ENCODE peak calls at places on chromosomes 4 and X, in six cellular contexts. I, J, R, A, V and H are unnamed samples.

GRCh38 chr4:566508-567295 is 9.4 kb downstream of the TMEM271 start:
- DNase-seq in I (no peak), V (no peak), A (no peak), R (no peak), J (no peak), H (no peak)

GRCh38 chr4:171022698-171023378 is 790.4 kb upstream of the GALNTL6 start:
- DNase-seq in I (no peak), R (no peak), J (no peak), A (no peak), V (no peak), H (no peak)

GRCh38 chrX:73683236-73683859 is 120.4 kb downstream of the CHIC1 start:
- DNase-seq in A (no peak), I (no peak), V (no peak), R (no peak), J (no peak), H (no peak)

GRCh38 chr4:182325848-182326255 is 82.7 kb downstream of the TENM3 start:
- DNase-seq in A (no peak), R (no peak), J (no peak), I (no peak), V (no peak), H (no peak)

GRCh38 chr4:83054928-83055327 is 19.9 kb downstream of the COPS4 start:
- DNase-seq in A (peak; percentile 43), V (peak; percentile 20), J (no peak), R (peak; percentile 10), I (no peak), H (no peak)

GRCh38 chr4:20474119-20474518 is 222.4 kb downstream of the SLIT2 start:
- DNase-seq in J (no peak), A (no peak), V (no peak), I (no peak), R (peak; percentile 63), H (peak; percentile 12)

GRCh38 chrX:6981718-6982406 is 165.7 kb upstream of the STS start:
- DNase-seq in R (no peak), J (no peak), I (no peak), A (no peak), V (no peak), H (no peak)

GRCh38 chrX:141936080-141936479 is 32.4 kb downstream of the MAGEC1 start:
- DNase-seq in R (peak; percentile 7), J (no peak), V (no peak), I (no peak), A (no peak), H (no peak)

GRCh38 chr4:88841635-88842034 is 144.0 kb upstream of the NAP1L5 start:
- DNase-seq in I (no peak), V (no peak), A (no peak), R (no peak), J (no peak), H (no peak)

GRCh38 chr4:81565137-81565870 is 93.6 kb upstream of the RASGEF1B start:
- DNase-seq in A (no peak), I (peak; percentile 17), R (peak; percentile 76), J (peak; percentile 87), V (no peak), H (no peak)

GRCh38 chrX:129720741-129721140 is 18.0 kb upstream of the XPNPEP2 start:
- DNase-seq in V (no peak), R (no peak), I (no peak), J (no peak), A (no peak), H (no peak)

GRCh38 chr4:110108470-110108869 is 89.9 kb downstream of the ELOVL6 start:
- DNase-seq in V (no peak), A (no peak), J (no peak), I (no peak), R (peak; percentile 29), H (no peak)

GRCh38 chr4:37670249-37670648 is 15.9 kb downstream of the RELL1 start:
- DNase-seq in A (no peak), R (no peak), V (no peak), I (no peak), J (no peak), H (no peak)

GRCh38 chrX:105018865-105019264 is 201.6 kb downstream of the TEX13A start:
- DNase-seq in I (no peak), A (no peak), J (no peak), V (no peak), R (no peak), H (peak; percentile 3)

GRCh38 chr4:114257516-114257915 is 278.1 kb upstream of the ARSJ start:
- DNase-seq in J (no peak), R (no peak), V (no peak), I (no peak), A (no peak), H (no peak)

GRCh38 chr4:90039122-90039521 is 88.1 kb upstream of the CCSER1 start:
- DNase-seq in R (no peak), V (no peak), J (no peak), I (no peak), A (no peak), H (no peak)